ENCODE peak calls at places on chromosome 18, in five cellular contexts. U is pancreas, H is lower lobe of right lung, Y is cardiac muscle cell, L is heart right ventricle. P is an unnamed sample.
A peak's percentile ranks its signal among the peaks of the same experiment; 100 is the strongest.

GRCh38 chr18:58004317-58004716 is 39.7 kb upstream of the NEDD4L start:
- DNase-seq in U (no peak), H (no peak), Y (no peak), L (no peak), P (no peak)

GRCh38 chr18:56316727-56317126 is 321.7 kb downstream of the TXNL1 start:
- DNase-seq in U (no peak), H (no peak), Y (no peak), L (no peak), P (no peak)

GRCh38 chr18:56258178-56258577 is 380.2 kb downstream of the TXNL1 start:
- DNase-seq in U (no peak), H (no peak), Y (no peak), L (no peak), P (no peak)

GRCh38 chr18:75223687-75224347 is 13.2 kb downstream of the TSHZ1 start:
- DNase-seq in U (no peak), H (no peak), Y (no peak), L (no peak), P (no peak)

GRCh38 chr18:59039449-59039848 is 100.2 kb upstream of the SEC11C start:
- DNase-seq in U (no peak), H (no peak), Y (no peak), L (no peak), P (no peak)

GRCh38 chr18:41992066-41992465 is 37.0 kb downstream of the PIK3C3 start:
- DNase-seq in U (no peak), H (no peak), Y (no peak), L (no peak), P (no peak)

GRCh38 chr18:9838144-9838877 is 47.5 kb upstream of the TXNDC2 start:
- DNase-seq in U (no peak), H (peak; percentile 76), Y (peak; percentile 12), L (peak; percentile 37), P (no peak)

GRCh38 chr18:6057604-6058003 is 162.3 kb upstream of the TMEM200C start:
- DNase-seq in U (no peak), H (no peak), Y (no peak), L (no peak), P (no peak)

GRCh38 chr18:32552421-32553030 is 81.8 kb upstream of the GAREM1 start:
- DNase-seq in U (peak; percentile 79), H (no peak), Y (peak; percentile 73), L (peak; percentile 12), P (no peak)

GRCh38 chr18:10135302-10135926 is 221.6 kb downstream of the VAPA start:
- DNase-seq in U (no peak), H (no peak), Y (no peak), L (no peak), P (no peak)

GRCh38 chr18:27142891-27143290 is 42.2 kb downstream of the CHST9 start:
- DNase-seq in U (no peak), H (no peak), Y (no peak), L (no peak), P (no peak)
- H3K27ac ChIP-seq in U (no peak overlapping the region), H (no peak overlapping the region), Y (no peak overlapping the region), L (no peak overlapping the region), P (no peak overlapping the region)

DNA sequence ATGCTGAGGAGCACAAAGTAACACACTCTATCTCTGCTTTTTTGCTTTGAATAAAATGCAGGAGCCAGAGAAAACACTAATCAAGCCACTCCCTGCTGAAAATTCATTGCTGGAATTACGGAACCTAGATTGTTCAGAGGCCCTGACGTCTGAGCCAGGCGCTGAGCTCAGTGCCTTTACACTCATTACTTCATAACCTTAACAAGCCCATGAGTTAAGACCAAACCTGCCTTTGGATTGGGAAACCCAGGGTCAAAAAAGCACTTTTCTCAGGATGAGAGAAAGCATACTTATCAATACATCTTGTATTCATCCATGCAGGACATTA is 790 bp downstream of the INO80C start:
- DNase-seq in U (no peak), H (no peak), Y (peak; percentile 17), L (no peak), P (no peak)
- H3K27ac ChIP-seq in U (peak overlapping the region; percentile 96), H (peak overlapping the region; percentile 97), Y (peak overlapping the region; percentile 94), L (peak overlapping the region; percentile 90), P (peak overlapping the region; percentile 90)

DNA sequence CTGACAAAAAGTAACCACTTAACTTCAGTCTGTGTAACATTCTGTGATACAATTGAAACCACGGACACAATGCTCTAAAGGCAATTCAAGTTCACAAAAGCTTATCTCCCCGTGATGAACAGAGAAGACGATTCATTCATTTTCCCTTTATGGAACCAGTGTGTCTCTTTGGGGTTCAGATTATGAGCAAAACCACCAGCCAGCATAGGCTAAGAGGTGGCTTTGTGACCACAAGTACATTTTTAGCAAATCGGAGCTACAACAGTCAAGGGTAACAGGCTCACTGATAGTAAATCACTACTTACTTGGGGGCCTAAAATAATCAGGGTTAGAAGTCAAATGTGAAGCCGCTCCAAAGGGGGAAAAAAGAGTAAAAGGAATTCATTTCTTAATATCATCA is 120.6 kb upstream of the SMAD7 start:
- DNase-seq in U (no peak), H (no peak), Y (no peak), L (no peak), P (no peak)
- H3K27ac ChIP-seq in U (no peak overlapping the region), H (no peak overlapping the region), Y (peak overlapping the region; percentile 83), L (no peak overlapping the region), P (no peak overlapping the region)

GRCh38 chr18:77070627-77071026 is 62.0 kb downstream of the MBP start:
- DNase-seq in U (no peak), H (no peak), Y (no peak), L (no peak), P (no peak)
- H3K27ac ChIP-seq in U (no peak overlapping the region), H (no peak overlapping the region), Y (no peak overlapping the region), L (peak overlapping the region; percentile 67), P (no peak overlapping the region)

GRCh38 chr18:21550510-21550970 is 50.0 kb downstream of the ESCO1 start:
- DNase-seq in U (no peak), H (no peak), Y (no peak), L (no peak), P (no peak)

GRCh38 chr18:21546423-21546822 is 54.1 kb downstream of the ESCO1 start:
- DNase-seq in U (no peak), H (no peak), Y (no peak), L (no peak), P (no peak)

GRCh38 chr18:21548647-21549046 is 51.9 kb downstream of the ESCO1 start:
- DNase-seq in U (no peak), H (no peak), Y (no peak), L (no peak), P (no peak)
- H3K27ac ChIP-seq in U (no peak overlapping the region), H (no peak overlapping the region), Y (no peak overlapping the region), L (no peak overlapping the region), P (no peak overlapping the region)

GRCh38 chr18:11993264-11993916 is 12.1 kb downstream of the IMPA2 start:
- DNase-seq in U (peak; percentile 24), H (peak; percentile 44), Y (no peak), L (no peak), P (no peak)
- H3K27ac ChIP-seq in U (peak overlapping the region; percentile 66), H (no peak overlapping the region), Y (no peak overlapping the region), L (no peak overlapping the region), P (no peak overlapping the region)

GRCh38 chr18:11695736-11696135 is 6.7 kb downstream of the GNAL start:
- DNase-seq in U (no peak), H (no peak), Y (no peak), L (no peak), P (no peak)

GRCh38 chr18:11689031-11689971 is at the start of gene GNAL:
- DNase-seq in U (peak; percentile 77), H (peak; percentile 83), Y (peak; percentile 93), L (peak; percentile 75), P (peak; percentile 61)

GRCh38 chr18:11689972-11690570 is 1.0 kb downstream of the GNAL start:
- DNase-seq in U (no peak), H (no peak), Y (no peak), L (peak; percentile 19), P (no peak)
- H3K27ac ChIP-seq in U (no peak overlapping the region), H (no peak overlapping the region), Y (no peak overlapping the region), L (no peak overlapping the region), P (no peak overlapping the region)

GRCh38 chr18:76262956-76263955 is 231.8 kb downstream of the ZNF516 start:
- DNase-seq in U (no peak), H (no peak), Y (no peak), L (no peak), P (no peak)

GRCh38 chr18:76265375-76266225 is 229.4 kb downstream of the ZNF516 start:
- DNase-seq in U (no peak), H (peak; percentile 53), Y (no peak), L (peak; percentile 27), P (no peak)

GRCh38 chr18:76264073-76264472 is 231.0 kb downstream of the ZNF516 start:
- DNase-seq in U (no peak), H (no peak), Y (no peak), L (no peak), P (no peak)

GRCh38 chr18:76264851-76265250 is 230.2 kb downstream of the ZNF516 start:
- DNase-seq in U (no peak), H (no peak), Y (no peak), L (no peak), P (no peak)

GRCh38 chr18:76266226-76266991 is 228.6 kb downstream of the ZNF516 start:
- DNase-seq in U (no peak), H (no peak), Y (no peak), L (no peak), P (no peak)
- H3K27ac ChIP-seq in U (no peak overlapping the region), H (peak overlapping the region; percentile 88), Y (no peak overlapping the region), L (peak overlapping the region; percentile 65), P (no peak overlapping the region)

GRCh38 chr18:79422783-79423165 is 27.0 kb downstream of the NFATC1 start:
- DNase-seq in U (no peak), H (no peak), Y (no peak), L (no peak), P (no peak)
- H3K27ac ChIP-seq in U (no peak overlapping the region), H (no peak overlapping the region), Y (no peak overlapping the region), L (no peak overlapping the region), P (no peak overlapping the region)

P was measured in substantia nigra.